ENCODE peak calls at places on chromosome 21, in four cellular contexts. One of them, this sample, is unnamed.

GRCh38 chr21:18382141-18382540 is 21.4 kb downstream of the TMPRSS15 start:
- DNase-seq in neural progenitor cell: no peak
- DNase-seq in hepatocyte: no peak
- DNase-seq in PC-3: no peak
- DNase-seq in this sample: no peak

GRCh38 chr21:42844411-42845113 is 34.8 kb downstream of the WDR4 start:
- DNase-seq in neural progenitor cell: no peak
- DNase-seq in hepatocyte: no peak
- DNase-seq in PC-3: no peak
- DNase-seq in this sample: no peak

GRCh38 chr21:41712730-41713129 is 54.1 kb downstream of the RIPK4 start:
- DNase-seq in neural progenitor cell: no peak
- DNase-seq in hepatocyte: no peak
- DNase-seq in PC-3: no peak
- DNase-seq in this sample: no peak

GRCh38 chr21:41142051-41142795 is 25.7 kb upstream of the BACE2 start:
- DNase-seq in neural progenitor cell: peak; percentile 21
- DNase-seq in hepatocyte: no peak
- DNase-seq in PC-3: peak; percentile 86
- DNase-seq in this sample: no peak

GRCh38 chr21:42461185-42461520 is 34.9 kb downstream of the RSPH1 start:
- DNase-seq in neural progenitor cell: no peak
- DNase-seq in hepatocyte: no peak
- DNase-seq in PC-3: no peak
- DNase-seq in this sample: no peak

GRCh38 chr21:15439726-15440125 is 290.1 kb upstream of the USP25 start:
- DNase-seq in neural progenitor cell: no peak
- DNase-seq in hepatocyte: no peak
- DNase-seq in PC-3: no peak
- DNase-seq in this sample: no peak

GRCh38 chr21:30769724-30770431 is 14.7 kb upstream of the KRTAP21-1 start:
- DNase-seq in neural progenitor cell: no peak
- DNase-seq in hepatocyte: no peak
- DNase-seq in PC-3: peak; percentile 50
- DNase-seq in this sample: no peak

GRCh38 chr21:19237603-19238002 is 834.0 kb upstream of the TMPRSS15 start:
- DNase-seq in neural progenitor cell: no peak
- DNase-seq in hepatocyte: no peak
- DNase-seq in PC-3: no peak
- DNase-seq in this sample: no peak

GRCh38 chr21:28142692-28143091 is 850.0 kb downstream of the LTN1 start:
- DNase-seq in neural progenitor cell: no peak
- DNase-seq in hepatocyte: peak; percentile 14
- DNase-seq in PC-3: peak; percentile 54
- DNase-seq in this sample: no peak

GRCh38 chr21:31351438-31351837 is 7.4 kb upstream of the TIAM1 start:
- DNase-seq in neural progenitor cell: no peak
- DNase-seq in hepatocyte: peak; percentile 60
- DNase-seq in PC-3: peak; percentile 94
- DNase-seq in this sample: no peak

GRCh38 chr21:41952568-41953248 is 1.1 kb downstream of the C2CD2 start:
- DNase-seq in neural progenitor cell: peak; percentile 34
- DNase-seq in hepatocyte: no peak
- DNase-seq in PC-3: peak; percentile 37
- DNase-seq in this sample: no peak

GRCh38 chr21:42572906-42573495 is 59.3 kb downstream of the SLC37A1 start:
- DNase-seq in neural progenitor cell: no peak
- DNase-seq in hepatocyte: no peak
- DNase-seq in PC-3: no peak
- DNase-seq in this sample: no peak

GRCh38 chr21:17732306-17732705 is 86.8 kb downstream of the C21orf91 start:
- DNase-seq in neural progenitor cell: no peak
- DNase-seq in hepatocyte: no peak
- DNase-seq in PC-3: peak; percentile 19
- DNase-seq in this sample: peak; percentile 1

GRCh38 chr21:41180752-41181151 is 12.8 kb downstream of the BACE2 start:
- DNase-seq in neural progenitor cell: no peak
- DNase-seq in hepatocyte: no peak
- DNase-seq in PC-3: no peak
- DNase-seq in this sample: no peak

GRCh38 chr21:44872568-44873355 is 728 bp downstream of the PTTG1IP start:
- DNase-seq in neural progenitor cell: peak; percentile 79
- DNase-seq in hepatocyte: peak; percentile 60
- DNase-seq in PC-3: peak; percentile 46
- DNase-seq in this sample: no peak

GRCh38 chr21:44874240-44874496 is 678 bp upstream of the PTTG1IP start:
- DNase-seq in neural progenitor cell: no peak
- DNase-seq in hepatocyte: no peak
- DNase-seq in PC-3: no peak
- DNase-seq in this sample: peak; percentile 52

GRCh38 chr21:44875341-44875740 is 1.9 kb upstream of the PTTG1IP start:
- DNase-seq in neural progenitor cell: no peak
- DNase-seq in hepatocyte: no peak
- DNase-seq in PC-3: peak; percentile 51
- DNase-seq in this sample: peak; percentile 76

GRCh38 chr21:44873356-44874239 is at the start of gene PTTG1IP:
- DNase-seq in neural progenitor cell: peak; percentile 99
- DNase-seq in hepatocyte: peak; percentile 100
- DNase-seq in PC-3: peak; percentile 99
- DNase-seq in this sample: peak; percentile 99

DNA sequence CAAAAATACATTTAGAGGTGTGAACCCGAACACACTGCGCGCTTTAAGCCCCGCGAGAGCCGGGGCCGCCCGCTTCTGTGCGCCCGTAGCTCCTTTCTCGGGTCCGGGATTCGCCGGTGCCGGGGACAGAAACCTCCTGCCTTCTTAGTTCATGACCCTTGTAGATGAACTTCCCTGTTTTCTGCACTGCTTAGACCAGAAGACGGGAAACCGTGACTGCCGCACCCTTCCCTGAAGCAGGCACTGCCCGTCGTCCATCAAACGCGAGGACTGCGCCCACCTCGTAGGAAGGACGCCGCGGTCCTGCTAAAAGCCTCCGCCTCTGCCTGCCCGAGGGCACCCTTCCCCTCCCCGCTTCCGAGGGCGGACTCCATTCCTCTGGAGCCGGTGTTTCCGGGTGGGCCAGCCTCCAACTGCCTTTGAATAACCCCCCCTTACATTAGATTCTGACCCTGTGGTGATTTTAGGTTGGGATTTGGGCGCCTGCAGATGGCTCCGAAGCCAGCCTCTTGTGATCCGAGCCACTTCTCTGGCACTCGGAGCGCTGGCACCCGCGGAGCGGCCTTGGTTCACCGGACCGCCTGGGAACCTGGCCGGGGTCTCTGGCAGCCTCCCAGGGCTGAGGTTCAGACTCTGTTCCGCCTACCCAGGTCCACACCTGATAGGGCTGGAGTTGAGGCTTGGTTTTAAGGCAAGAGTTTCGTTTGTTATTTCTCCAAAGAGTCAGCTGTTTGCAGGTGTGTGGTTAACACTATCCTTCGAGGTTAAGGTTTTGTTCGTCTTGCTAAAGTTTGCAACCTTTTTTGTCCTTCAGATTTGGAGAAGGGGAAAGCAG is 1.2 kb upstream of the PTTG1IP start:
- DNase-seq in neural progenitor cell: peak; percentile 49
- DNase-seq in hepatocyte: peak; percentile 43
- DNase-seq in PC-3: peak; percentile 56
- DNase-seq in this sample: peak; percentile 71
- TF ChIP-seq EZH2 in neural progenitor cell: peak; percentile 96
- TF ChIP-seq EZH2 in hepatocyte: no peak
- TF ChIP-seq EZH2 in PC-3: no peak
- TF ChIP-seq EZH2 in this sample: no peak

GRCh38 chr21:34881894-34882371 is 167.2 kb downstream of the RUNX1 start:
- DNase-seq in neural progenitor cell: no peak
- DNase-seq in hepatocyte: no peak
- DNase-seq in PC-3: peak; percentile 96
- DNase-seq in this sample: no peak

GRCh38 chr21:34882719-34883131 is 166.4 kb downstream of the RUNX1 start:
- DNase-seq in neural progenitor cell: no peak
- DNase-seq in hepatocyte: no peak
- DNase-seq in PC-3: no peak
- DNase-seq in this sample: no peak

GRCh38 chr21:34885125-34885524 is 164.0 kb downstream of the RUNX1 start:
- DNase-seq in neural progenitor cell: peak; percentile 43
- DNase-seq in hepatocyte: no peak
- DNase-seq in PC-3: peak; percentile 24
- DNase-seq in this sample: no peak

GRCh38 chr21:34884346-34884929 is 164.7 kb downstream of the RUNX1 start:
- DNase-seq in neural progenitor cell: no peak
- DNase-seq in hepatocyte: no peak
- DNase-seq in PC-3: peak; percentile 38
- DNase-seq in this sample: no peak

DNA sequence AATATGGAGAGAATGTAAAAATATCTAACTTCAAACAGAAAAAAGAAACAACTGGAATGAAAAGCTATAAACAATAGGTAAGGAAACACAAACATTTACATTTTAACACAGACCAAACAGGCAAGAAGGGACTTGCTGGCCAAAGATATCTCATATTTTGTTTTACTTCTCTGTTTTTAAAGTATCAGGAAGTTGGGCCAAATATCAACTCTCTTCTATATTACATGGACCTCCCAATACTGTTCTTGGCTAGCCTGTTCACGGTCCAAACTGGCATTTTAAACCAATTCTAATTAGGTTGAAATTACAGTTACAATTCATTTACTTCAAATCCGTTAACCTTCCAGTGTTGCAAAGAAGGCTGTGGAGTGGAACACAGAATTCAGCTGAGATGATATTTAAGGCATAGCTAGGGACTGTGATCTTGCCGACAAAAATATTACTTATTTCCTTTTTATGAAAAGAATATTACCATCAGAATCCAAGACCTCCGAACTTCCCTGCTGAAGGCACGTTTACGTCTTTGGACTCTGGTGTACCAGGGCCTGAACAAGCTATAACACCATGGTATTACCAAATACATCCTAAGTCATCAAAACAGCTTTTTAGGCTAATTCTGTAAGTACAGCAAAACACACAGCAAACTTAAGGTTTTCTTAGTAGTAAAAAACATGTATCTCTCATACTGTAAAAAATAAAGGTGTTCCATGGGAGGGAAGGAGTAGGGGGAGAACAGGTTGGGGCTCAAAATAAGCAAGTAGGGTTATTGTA is 165.4 kb downstream of the RUNX1 start:
- DNase-seq in neural progenitor cell: no peak
- DNase-seq in hepatocyte: no peak
- DNase-seq in PC-3: peak; percentile 29
- DNase-seq in this sample: no peak
- H3K4me3 ChIP-seq in neural progenitor cell: no peak overlapping the region
- H3K4me3 ChIP-seq in hepatocyte: peak overlapping the region; percentile 57
- H3K4me3 ChIP-seq in PC-3: peak overlapping the region; percentile 95
- H3K4me3 ChIP-seq in this sample: no peak overlapping the region

DNA sequence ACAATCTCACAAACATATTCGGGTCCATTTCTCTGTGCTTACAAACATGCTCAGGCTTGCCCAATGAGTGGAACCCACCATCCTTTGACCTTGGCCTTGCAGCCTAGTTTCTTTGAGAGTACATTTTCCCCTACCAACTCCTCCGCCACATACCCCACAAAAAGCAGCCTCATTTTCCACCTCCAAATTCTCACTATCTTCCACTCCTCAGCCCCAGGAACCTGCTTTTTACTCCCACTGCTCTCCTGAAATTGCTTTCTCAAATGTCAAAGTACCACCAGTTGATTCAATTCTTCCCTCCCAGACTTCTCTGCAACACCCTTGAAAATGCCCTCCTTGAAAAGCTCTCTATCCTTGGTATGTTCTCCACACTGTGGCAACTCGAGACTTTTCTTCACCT is 103.8 kb downstream of the RUNX1 start:
- DNase-seq in neural progenitor cell: no peak
- DNase-seq in hepatocyte: no peak
- DNase-seq in PC-3: no peak
- DNase-seq in this sample: no peak
- H3K27me3 ChIP-seq in neural progenitor cell: peaks cover 21% of the 10 kb centered on the region
- H3K27me3 ChIP-seq in hepatocyte: no peaks in the 10 kb centered on the region
- H3K27me3 ChIP-seq in PC-3: no peaks in the 10 kb centered on the region
- H3K27me3 ChIP-seq in this sample: peaks cover 30% of the 10 kb centered on the region

DNA sequence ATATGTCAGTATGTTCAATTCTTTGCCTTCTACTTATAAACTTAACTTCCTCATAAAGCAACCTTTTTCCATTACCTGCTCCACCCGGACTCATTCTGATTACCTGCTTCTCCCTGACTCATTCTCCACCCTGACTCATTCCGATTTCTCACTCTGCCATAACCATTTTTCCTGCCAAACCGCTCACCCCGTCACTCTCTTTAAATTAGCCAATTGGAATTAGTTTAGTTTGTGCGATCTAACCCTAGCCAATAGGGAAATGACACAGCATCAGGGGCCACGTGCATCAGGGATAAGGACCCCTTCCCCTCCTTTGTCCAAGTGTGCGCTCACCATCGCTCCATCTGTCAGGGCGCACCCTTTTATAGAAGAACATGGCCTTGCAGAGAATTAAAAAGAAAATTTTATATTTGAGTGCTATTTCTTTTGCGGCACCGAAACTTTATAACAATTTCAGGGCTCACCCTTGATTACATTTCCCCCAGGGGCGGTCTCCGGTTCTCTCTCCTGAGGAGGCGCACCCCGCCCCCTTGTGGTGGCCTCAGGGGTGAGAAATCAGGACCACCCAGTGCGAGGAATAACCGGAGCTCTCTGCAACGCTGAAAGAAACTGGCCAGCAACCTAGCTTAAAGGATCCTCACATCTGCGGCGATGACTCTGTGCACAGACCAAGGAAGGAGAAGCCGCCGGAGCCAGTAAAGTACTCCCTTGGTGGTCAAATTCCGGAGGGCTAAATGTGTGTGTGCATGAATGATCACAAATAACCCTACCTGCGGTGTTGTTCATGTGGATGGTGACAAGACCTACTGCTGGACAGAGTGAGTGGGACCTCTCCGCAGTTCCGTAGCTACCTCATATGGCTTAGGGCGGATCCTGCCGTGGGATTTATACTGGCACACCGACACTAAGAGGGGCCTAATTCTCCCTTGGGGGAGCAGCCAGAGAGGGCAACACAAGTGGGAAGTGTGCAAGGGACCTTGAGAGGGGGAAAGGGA is 30.3 kb upstream of the CBR3 start:
- DNase-seq in neural progenitor cell: peak; percentile 80
- DNase-seq in hepatocyte: peak; percentile 41
- DNase-seq in PC-3: peak; percentile 77
- DNase-seq in this sample: peak; percentile 63
- TF ChIP-seq EZH2 in neural progenitor cell: no peak
- TF ChIP-seq EZH2 in hepatocyte: no peak
- TF ChIP-seq EZH2 in PC-3: no peak
- TF ChIP-seq EZH2 in this sample: no peak

GRCh38 chr21:45478816-45479669 is 63.2 kb downstream of the SLC19A1 start:
- DNase-seq in neural progenitor cell: no peak
- DNase-seq in hepatocyte: no peak
- DNase-seq in PC-3: no peak
- DNase-seq in this sample: no peak
- H3K4me3 ChIP-seq in neural progenitor cell: no peak overlapping the region
- H3K4me3 ChIP-seq in hepatocyte: no peak overlapping the region
- H3K4me3 ChIP-seq in PC-3: no peak overlapping the region
- H3K4me3 ChIP-seq in this sample: no peak overlapping the region